ENCODE peak calls at places on chromosomes 7 and 10, in ten cellular contexts. One of them, this sample, is unnamed.

GRCh38 chr7:13217762-13218161 is 530.3 kb downstream of the ARL4A start:
- DNase-seq in NCI-H1105 treated with DMSO at 0.1 percent for 48 hours: no peak
- DNase-seq in heart left ventricle: no peak
- DNase-seq in cardiac fibroblast: peak; percentile 62
- DNase-seq in EL: no peak
- DNase-seq in cardiac muscle cell: no peak
- DNase-seq in substantia nigra: no peak
- DNase-seq in NCI-H345: no peak
- DNase-seq in H1: no peak
- DNase-seq in aorta: no peak
- DNase-seq in this sample: no peak

GRCh38 chr10:36462194-36462593 is 663.2 kb upstream of the ANKRD30A start:
- DNase-seq in NCI-H345: no peak
- DNase-seq in cardiac muscle cell: no peak
- DNase-seq in aorta: no peak
- DNase-seq in cardiac fibroblast: peak; percentile 83
- DNase-seq in heart left ventricle: no peak
- DNase-seq in substantia nigra: no peak
- DNase-seq in NCI-H1105 treated with DMSO at 0.1 percent for 48 hours: no peak
- DNase-seq in H1: no peak
- DNase-seq in EL: peak; percentile 8
- DNase-seq in this sample: no peak

GRCh38 chr7:75743455-75743859 is 4.7 kb upstream of the HIP1 start:
- DNase-seq in cardiac fibroblast: peak; percentile 64
- DNase-seq in EL: no peak
- DNase-seq in cardiac muscle cell: no peak
- DNase-seq in NCI-H345: no peak
- DNase-seq in heart left ventricle: peak; percentile 37
- DNase-seq in NCI-H1105 treated with DMSO at 0.1 percent for 48 hours: no peak
- DNase-seq in aorta: no peak
- DNase-seq in H1: no peak
- DNase-seq in substantia nigra: no peak
- DNase-seq in this sample: no peak

GRCh38 chr10:131937832-131938231 is 37.0 kb downstream of the PPP2R2D start:
- DNase-seq in cardiac fibroblast: no peak
- DNase-seq in substantia nigra: no peak
- DNase-seq in NCI-H1105 treated with DMSO at 0.1 percent for 48 hours: no peak
- DNase-seq in EL: no peak
- DNase-seq in H1: no peak
- DNase-seq in NCI-H345: no peak
- DNase-seq in heart left ventricle: no peak
- DNase-seq in cardiac muscle cell: peak; percentile 13
- DNase-seq in aorta: peak; percentile 51
- DNase-seq in this sample: no peak

GRCh38 chr7:27115161-27116018 is 12.9 kb upstream of the HOXA2 start:
- DNase-seq in heart left ventricle: no peak
- DNase-seq in cardiac fibroblast: no peak
- DNase-seq in aorta: no peak
- DNase-seq in cardiac muscle cell: no peak
- DNase-seq in EL: peak; percentile 86
- DNase-seq in NCI-H1105 treated with DMSO at 0.1 percent for 48 hours: no peak
- DNase-seq in NCI-H345: no peak
- DNase-seq in H1: peak; percentile 68
- DNase-seq in substantia nigra: no peak
- DNase-seq in this sample: no peak

GRCh38 chr7:41219276-41219675 is 483.6 kb downstream of the INHBA start:
- DNase-seq in EL: peak; percentile 25
- DNase-seq in H1: no peak
- DNase-seq in NCI-H1105 treated with DMSO at 0.1 percent for 48 hours: no peak
- DNase-seq in aorta: no peak
- DNase-seq in NCI-H345: no peak
- DNase-seq in heart left ventricle: no peak
- DNase-seq in cardiac muscle cell: no peak
- DNase-seq in substantia nigra: no peak
- DNase-seq in cardiac fibroblast: peak; percentile 27
- DNase-seq in this sample: no peak

GRCh38 chr10:100858742-100859141 is 54.0 kb upstream of the SLF2 start:
- DNase-seq in EL: no peak
- DNase-seq in NCI-H1105 treated with DMSO at 0.1 percent for 48 hours: no peak
- DNase-seq in heart left ventricle: no peak
- DNase-seq in substantia nigra: no peak
- DNase-seq in cardiac fibroblast: no peak
- DNase-seq in NCI-H345: no peak
- DNase-seq in H1: no peak
- DNase-seq in cardiac muscle cell: no peak
- DNase-seq in aorta: no peak
- DNase-seq in this sample: no peak

GRCh38 chr10:52226448-52226847 is 87.6 kb upstream of the DKK1 start:
- DNase-seq in cardiac fibroblast: peak; percentile 42
- DNase-seq in heart left ventricle: no peak
- DNase-seq in H1: no peak
- DNase-seq in substantia nigra: no peak
- DNase-seq in NCI-H345: no peak
- DNase-seq in NCI-H1105 treated with DMSO at 0.1 percent for 48 hours: no peak
- DNase-seq in EL: peak; percentile 51
- DNase-seq in cardiac muscle cell: no peak
- DNase-seq in aorta: no peak
- DNase-seq in this sample: peak; percentile 56

GRCh38 chr7:131052285-131052942 is 275.3 kb upstream of the MKLN1 start:
- DNase-seq in NCI-H1105 treated with DMSO at 0.1 percent for 48 hours: no peak
- DNase-seq in aorta: no peak
- DNase-seq in cardiac fibroblast: no peak
- DNase-seq in EL: no peak
- DNase-seq in cardiac muscle cell: no peak
- DNase-seq in NCI-H345: no peak
- DNase-seq in heart left ventricle: no peak
- DNase-seq in substantia nigra: no peak
- DNase-seq in H1: no peak
- DNase-seq in this sample: no peak

GRCh38 chr10:90614631-90615030 is 243.2 kb downstream of the HTR7 start:
- DNase-seq in NCI-H345: no peak
- DNase-seq in cardiac muscle cell: no peak
- DNase-seq in heart left ventricle: no peak
- DNase-seq in cardiac fibroblast: no peak
- DNase-seq in NCI-H1105 treated with DMSO at 0.1 percent for 48 hours: no peak
- DNase-seq in EL: no peak
- DNase-seq in H1: no peak
- DNase-seq in substantia nigra: no peak
- DNase-seq in aorta: no peak
- DNase-seq in this sample: no peak

GRCh38 chr7:133827707-133828580 is 299.2 kb upstream of the LRGUK start:
- DNase-seq in aorta: no peak
- DNase-seq in NCI-H345: no peak
- DNase-seq in substantia nigra: no peak
- DNase-seq in H1: no peak
- DNase-seq in cardiac muscle cell: peak; percentile 17
- DNase-seq in heart left ventricle: no peak
- DNase-seq in cardiac fibroblast: peak; percentile 1
- DNase-seq in EL: no peak
- DNase-seq in NCI-H1105 treated with DMSO at 0.1 percent for 48 hours: peak; percentile 19
- DNase-seq in this sample: no peak

GRCh38 chr7:99791667-99792356 is 7.8 kb upstream of the CYP3A4 start:
- DNase-seq in cardiac fibroblast: no peak
- DNase-seq in cardiac muscle cell: no peak
- DNase-seq in H1: no peak
- DNase-seq in NCI-H1105 treated with DMSO at 0.1 percent for 48 hours: no peak
- DNase-seq in heart left ventricle: no peak
- DNase-seq in EL: no peak
- DNase-seq in NCI-H345: no peak
- DNase-seq in substantia nigra: no peak
- DNase-seq in aorta: no peak
- DNase-seq in this sample: no peak

GRCh38 chr10:26199841-26200240 is 16.7 kb upstream of the GAD2 start:
- DNase-seq in NCI-H1105 treated with DMSO at 0.1 percent for 48 hours: no peak
- DNase-seq in EL: no peak
- DNase-seq in cardiac fibroblast: no peak
- DNase-seq in cardiac muscle cell: no peak
- DNase-seq in H1: no peak
- DNase-seq in heart left ventricle: no peak
- DNase-seq in NCI-H345: no peak
- DNase-seq in substantia nigra: no peak
- DNase-seq in aorta: no peak
- DNase-seq in this sample: no peak

GRCh38 chr10:6476989-6477388 is 103.1 kb downstream of the PRKCQ start:
- DNase-seq in NCI-H1105 treated with DMSO at 0.1 percent for 48 hours: no peak
- DNase-seq in H1: no peak
- DNase-seq in NCI-H345: no peak
- DNase-seq in aorta: no peak
- DNase-seq in heart left ventricle: no peak
- DNase-seq in EL: no peak
- DNase-seq in substantia nigra: no peak
- DNase-seq in cardiac muscle cell: no peak
- DNase-seq in cardiac fibroblast: no peak
- DNase-seq in this sample: no peak

GRCh38 chr10:75294518-75294865 is 58.7 kb upstream of the COMTD1 start:
- DNase-seq in aorta: no peak
- DNase-seq in NCI-H345: no peak
- DNase-seq in heart left ventricle: peak; percentile 49
- DNase-seq in substantia nigra: no peak
- DNase-seq in NCI-H1105 treated with DMSO at 0.1 percent for 48 hours: no peak
- DNase-seq in EL: no peak
- DNase-seq in cardiac muscle cell: peak; percentile 88
- DNase-seq in H1: peak; percentile 55
- DNase-seq in cardiac fibroblast: no peak
- DNase-seq in this sample: no peak

GRCh38 chr10:123157210-123157609 is 3.0 kb downstream of the BUB3 start:
- DNase-seq in EL: peak; percentile 67
- DNase-seq in cardiac fibroblast: no peak
- DNase-seq in aorta: no peak
- DNase-seq in H1: no peak
- DNase-seq in cardiac muscle cell: no peak
- DNase-seq in substantia nigra: no peak
- DNase-seq in NCI-H1105 treated with DMSO at 0.1 percent for 48 hours: no peak
- DNase-seq in NCI-H345: no peak
- DNase-seq in heart left ventricle: no peak
- DNase-seq in this sample: no peak

GRCh38 chr10:54091237-54091636 is 709.8 kb downstream of the PCDH15 start:
- DNase-seq in EL: no peak
- DNase-seq in heart left ventricle: no peak
- DNase-seq in substantia nigra: no peak
- DNase-seq in H1: no peak
- DNase-seq in NCI-H1105 treated with DMSO at 0.1 percent for 48 hours: no peak
- DNase-seq in NCI-H345: no peak
- DNase-seq in cardiac muscle cell: peak; percentile 36
- DNase-seq in cardiac fibroblast: no peak
- DNase-seq in aorta: no peak
- DNase-seq in this sample: no peak

GRCh38 chr10:110919971-110920881 is 822 bp downstream of the SHOC2 start:
- DNase-seq in cardiac fibroblast: peak; percentile 67
- DNase-seq in cardiac muscle cell: peak; percentile 60
- DNase-seq in NCI-H345: peak; percentile 43
- DNase-seq in H1: peak; percentile 67
- DNase-seq in heart left ventricle: peak; percentile 28
- DNase-seq in aorta: peak; percentile 80
- DNase-seq in EL: peak; percentile 50
- DNase-seq in substantia nigra: peak; percentile 31
- DNase-seq in NCI-H1105 treated with DMSO at 0.1 percent for 48 hours: peak; percentile 28
- DNase-seq in this sample: peak; percentile 47

GRCh38 chr10:131448171-131448570 is 136.7 kb upstream of the TCERG1L start:
- DNase-seq in cardiac muscle cell: no peak
- DNase-seq in aorta: no peak
- DNase-seq in heart left ventricle: no peak
- DNase-seq in EL: no peak
- DNase-seq in NCI-H1105 treated with DMSO at 0.1 percent for 48 hours: no peak
- DNase-seq in NCI-H345: no peak
- DNase-seq in cardiac fibroblast: no peak
- DNase-seq in substantia nigra: no peak
- DNase-seq in H1: peak; percentile 27
- DNase-seq in this sample: no peak

GRCh38 chr7:93877742-93878141 is 12.8 kb downstream of the TFPI2 start:
- DNase-seq in heart left ventricle: no peak
- DNase-seq in cardiac fibroblast: no peak
- DNase-seq in aorta: no peak
- DNase-seq in NCI-H1105 treated with DMSO at 0.1 percent for 48 hours: no peak
- DNase-seq in cardiac muscle cell: no peak
- DNase-seq in EL: no peak
- DNase-seq in NCI-H345: no peak
- DNase-seq in H1: no peak
- DNase-seq in substantia nigra: no peak
- DNase-seq in this sample: peak; percentile 6

GRCh38 chr7:12570148-12570528 is 382 bp upstream of the SCIN start:
- DNase-seq in NCI-H1105 treated with DMSO at 0.1 percent for 48 hours: peak; percentile 59
- DNase-seq in H1: no peak
- DNase-seq in aorta: no peak
- DNase-seq in cardiac fibroblast: peak; percentile 0
- DNase-seq in substantia nigra: no peak
- DNase-seq in EL: no peak
- DNase-seq in cardiac muscle cell: no peak
- DNase-seq in NCI-H345: peak; percentile 67
- DNase-seq in heart left ventricle: no peak
- DNase-seq in this sample: no peak

GRCh38 chr10:15558136-15558535 is 161.6 kb downstream of the ITGA8 start:
- DNase-seq in cardiac muscle cell: peak; percentile 24
- DNase-seq in NCI-H1105 treated with DMSO at 0.1 percent for 48 hours: no peak
- DNase-seq in EL: peak; percentile 70
- DNase-seq in NCI-H345: no peak
- DNase-seq in H1: no peak
- DNase-seq in heart left ventricle: no peak
- DNase-seq in substantia nigra: no peak
- DNase-seq in aorta: no peak
- DNase-seq in cardiac fibroblast: peak; percentile 69
- DNase-seq in this sample: no peak

GRCh38 chr10:15084502-15084922 is 4.1 kb downstream of the ACBD7 start:
- DNase-seq in cardiac fibroblast: peak; percentile 98
- DNase-seq in cardiac muscle cell: peak; percentile 14
- DNase-seq in substantia nigra: peak; percentile 59
- DNase-seq in EL: peak; percentile 97
- DNase-seq in aorta: no peak
- DNase-seq in H1: no peak
- DNase-seq in NCI-H1105 treated with DMSO at 0.1 percent for 48 hours: peak; percentile 10
- DNase-seq in heart left ventricle: peak; percentile 50
- DNase-seq in NCI-H345: no peak
- DNase-seq in this sample: peak; percentile 98

GRCh38 chr10:112821663-112822062 is 128.4 kb upstream of the TCF7L2 start:
- DNase-seq in heart left ventricle: no peak
- DNase-seq in cardiac fibroblast: peak; percentile 56
- DNase-seq in aorta: no peak
- DNase-seq in NCI-H1105 treated with DMSO at 0.1 percent for 48 hours: no peak
- DNase-seq in EL: no peak
- DNase-seq in cardiac muscle cell: no peak
- DNase-seq in substantia nigra: no peak
- DNase-seq in NCI-H345: no peak
- DNase-seq in H1: no peak
- DNase-seq in this sample: no peak

GRCh38 chr7:26439502-26440252 is 148.0 kb downstream of the SNX10 start:
- DNase-seq in cardiac muscle cell: no peak
- DNase-seq in H1: no peak
- DNase-seq in heart left ventricle: no peak
- DNase-seq in substantia nigra: no peak
- DNase-seq in cardiac fibroblast: no peak
- DNase-seq in NCI-H1105 treated with DMSO at 0.1 percent for 48 hours: peak; percentile 48
- DNase-seq in NCI-H345: no peak
- DNase-seq in aorta: no peak
- DNase-seq in EL: no peak
- DNase-seq in this sample: no peak